ENCODE peak calls at places on chromosomes 7 and 10, in five cellular contexts. One of them, this sample, is unnamed.

GRCh38 chr7:35799846-35800717 is 775 bp upstream of the SEPTIN7 start:
- DNase-seq in activated CD8-positive, alpha-beta memory T cell treated with anti-CD3 and anti-CD28 coated beads, Interleukin-2, amount 50 U/mL, for 4 hours: peak; percentile 80
- DNase-seq in T-helper 2 cell: peak; percentile 92
- DNase-seq in HEK293T: peak; percentile 75
- DNase-seq in posterior cingulate gyrus: peak; percentile 92
- DNase-seq in this sample: peak; percentile 95

GRCh38 chr7:75924884-75925283 is 9.9 kb downstream of the POR start:
- DNase-seq in activated CD8-positive, alpha-beta memory T cell treated with anti-CD3 and anti-CD28 coated beads, Interleukin-2, amount 50 U/mL, for 4 hours: no peak
- DNase-seq in T-helper 2 cell: no peak
- DNase-seq in HEK293T: no peak
- DNase-seq in posterior cingulate gyrus: no peak
- DNase-seq in this sample: no peak

GRCh38 chr10:3928078-3928477 is 143.1 kb upstream of the KLF6 start:
- DNase-seq in activated CD8-positive, alpha-beta memory T cell treated with anti-CD3 and anti-CD28 coated beads, Interleukin-2, amount 50 U/mL, for 4 hours: no peak
- DNase-seq in T-helper 2 cell: peak; percentile 36
- DNase-seq in HEK293T: no peak
- DNase-seq in posterior cingulate gyrus: no peak
- DNase-seq in this sample: no peak

GRCh38 chr10:88853155-88853554 is 1.5 kb upstream of the ANKRD22 start:
- DNase-seq in activated CD8-positive, alpha-beta memory T cell treated with anti-CD3 and anti-CD28 coated beads, Interleukin-2, amount 50 U/mL, for 4 hours: no peak
- DNase-seq in T-helper 2 cell: no peak
- DNase-seq in HEK293T: no peak
- DNase-seq in posterior cingulate gyrus: no peak
- DNase-seq in this sample: no peak

GRCh38 chr10:124125305-124126116 is 32.1 kb upstream of the CHST15 start:
- DNase-seq in activated CD8-positive, alpha-beta memory T cell treated with anti-CD3 and anti-CD28 coated beads, Interleukin-2, amount 50 U/mL, for 4 hours: no peak
- DNase-seq in T-helper 2 cell: peak; percentile 12
- DNase-seq in HEK293T: peak; percentile 67
- DNase-seq in posterior cingulate gyrus: no peak
- DNase-seq in this sample: peak; percentile 45

GRCh38 chr10:58851606-58852005 is 324.8 kb upstream of the PHYHIPL start:
- DNase-seq in activated CD8-positive, alpha-beta memory T cell treated with anti-CD3 and anti-CD28 coated beads, Interleukin-2, amount 50 U/mL, for 4 hours: no peak
- DNase-seq in T-helper 2 cell: no peak
- DNase-seq in HEK293T: no peak
- DNase-seq in posterior cingulate gyrus: no peak
- DNase-seq in this sample: no peak

GRCh38 chr10:70815504-70816219 is at the start of gene SGPL1:
- DNase-seq in activated CD8-positive, alpha-beta memory T cell treated with anti-CD3 and anti-CD28 coated beads, Interleukin-2, amount 50 U/mL, for 4 hours: peak; percentile 88
- DNase-seq in T-helper 2 cell: peak; percentile 85
- DNase-seq in HEK293T: peak; percentile 96
- DNase-seq in posterior cingulate gyrus: peak; percentile 94
- DNase-seq in this sample: peak; percentile 85

GRCh38 chr7:148901178-148901577 is 17.1 kb upstream of the EZH2 start:
- DNase-seq in activated CD8-positive, alpha-beta memory T cell treated with anti-CD3 and anti-CD28 coated beads, Interleukin-2, amount 50 U/mL, for 4 hours: no peak
- DNase-seq in T-helper 2 cell: no peak
- DNase-seq in HEK293T: no peak
- DNase-seq in posterior cingulate gyrus: no peak
- DNase-seq in this sample: no peak

GRCh38 chr10:71382028-71382427 is 14.7 kb upstream of the CDH23 start:
- DNase-seq in activated CD8-positive, alpha-beta memory T cell treated with anti-CD3 and anti-CD28 coated beads, Interleukin-2, amount 50 U/mL, for 4 hours: no peak
- DNase-seq in T-helper 2 cell: no peak
- DNase-seq in HEK293T: no peak
- DNase-seq in posterior cingulate gyrus: no peak
- DNase-seq in this sample: no peak